ENCODE peak calls at places on chromosomes 12 and 14, in ten cellular contexts. J is NCI-H1105; P is NCI-H2171; D is NCI-H1417; S is activated T-helper 1 cell treated with Interleukin-2 at 50 U/mL for 16 hours; T is lung microvascular endothelial cell; Q is glutamatergic neuron; C is activated CD4-positive, alpha-beta T cell treated with anti-CD3 and anti-CD28 coated beads, Interleukin-2, amount 50 U/mL, for 24 hours; N is GM23248; L is activated gamma-delta T cell treated with Interleukin-2 at 50 U/mL for 16 hours. K is an unnamed sample.

GRCh38 chr12:48677782-48678181 is 4.3 kb downstream of the KANSL2 start:
- DNase-seq in P (no peak), J (no peak), D (no peak), T (no peak), Q (no peak), L (no peak), S (no peak), C (no peak), N (no peak), K (no peak)

GRCh38 chr12:91186189-91186588 is 3.6 kb upstream of the DCN start:
- DNase-seq in L (no peak), P (no peak), T (no peak), D (no peak), N (no peak), S (no peak), C (no peak), J (no peak), Q (no peak), K (no peak)

GRCh38 chr12:38956337-38956736 is 50.9 kb upstream of the CPNE8 start:
- DNase-seq in D (no peak), P (no peak), T (no peak), Q (no peak), S (no peak), L (no peak), J (no peak), C (no peak), N (peak), K (no peak)

GRCh38 chr12:110109037-110109836 is 14.9 kb upstream of the IFT81 start:
- DNase-seq in C (no peak), L (no peak), Q (no peak), D (no peak), P (no peak), N (peak), J (no peak), T (peak), S (no peak), K (no peak)

GRCh38 chr12:132152411-132152821 is 8.2 kb downstream of the NOC4L start:
- DNase-seq in J (no peak), S (no peak), Q (peak), T (no peak), L (no peak), P (no peak), N (no peak), C (no peak), D (no peak), K (no peak)

GRCh38 chr12:110278137-110278536 is 2.9 kb upstream of the ATP2A2 start:
- DNase-seq in L (no peak), P (no peak), S (no peak), T (no peak), Q (no peak), N (no peak), J (no peak), D (no peak), C (no peak), K (no peak)

GRCh38 chr12:95115641-95116040 is 42.2 kb upstream of the NR2C1 start:
- DNase-seq in J (no peak), T (no peak), D (no peak), N (no peak), Q (no peak), P (no peak), S (no peak), C (no peak), L (no peak), K (no peak)

GRCh38 chr12:53809005-53809404 is 57.2 kb upstream of the CISTR start:
- DNase-seq in T (no peak), P (no peak), C (no peak), S (no peak), N (no peak), J (no peak), D (no peak), Q (no peak), L (no peak), K (no peak)

GRCh38 chr12:63897931-63898330 is 53.4 kb downstream of the SRGAP1 start:
- DNase-seq in P (no peak), Q (no peak), D (no peak), C (no peak), S (no peak), T (peak), L (no peak), J (no peak), N (no peak), K (peak)

GRCh38 chr12:3888654-3889053 is 15.5 kb upstream of the PARP11 start:
- DNase-seq in J (no peak), D (no peak), P (no peak), N (no peak), Q (no peak), L (no peak), S (no peak), T (no peak), C (no peak), K (no peak)

GRCh38 chr14:70780396-70781075 is 28.8 kb downstream of the MAP3K9 start:
- DNase-seq in L (no peak), C (no peak), T (no peak), N (no peak), J (peak), D (peak), P (peak), Q (no peak), S (no peak), K (no peak)

GRCh38 chr12:7542813-7543212 is 39.2 kb upstream of the CD163 start:
- DNase-seq in D (no peak), Q (no peak), L (no peak), N (peak), J (no peak), P (no peak), T (no peak), C (no peak), S (no peak), K (no peak)

GRCh38 chr12:75944097-75944904 is 87.3 kb downstream of the PHLDA1 start:
- DNase-seq in S (no peak), P (no peak), N (peak), D (no peak), T (peak), J (no peak), Q (no peak), L (no peak), C (peak), K (peak)

GRCh38 chr14:89855961-89856360 is 98.6 kb downstream of the EFCAB11 start:
- DNase-seq in N (peak), T (peak), D (no peak), P (no peak), S (no peak), Q (no peak), J (no peak), C (no peak), L (no peak), K (peak)

GRCh38 chr12:62656576-62657362 is 190.1 kb downstream of the MON2 start:
- DNase-seq in D (no peak), J (no peak), P (no peak), C (no peak), N (no peak), Q (no peak), L (no peak), S (no peak), T (no peak), K (no peak)

GRCh38 chr12:12915654-12916053 is 24.3 kb downstream of the GPRC5A start:
- DNase-seq in N (no peak), L (no peak), D (no peak), S (no peak), Q (no peak), J (no peak), P (peak), C (no peak), T (no peak), K (no peak)

GRCh38 chr12:49165114-49165513 is 23.8 kb downstream of the TUBA1A start:
- DNase-seq in S (no peak), T (no peak), N (no peak), C (no peak), D (no peak), L (no peak), P (no peak), Q (no peak), J (no peak), K (no peak)